ENCODE peak calls at places on chromosomes 13 and 19, in five cellular contexts. One of them, this sample, is unnamed.

GRCh38 chr19:38326591-38326990 is 6.9 kb downstream of the KCNK6 start:
- DNase-seq in NCI-H774: no peak
- DNase-seq in A172: no peak
- DNase-seq in NCI-H187: no peak
- DNase-seq in stimulated activated CD4-positive, alpha-beta T cell treated with anti-CD3 and anti-CD28 coated beads, Interleukin-15, amount 100 ng/mL, for 1 hour: no peak
- DNase-seq in this sample: no peak

GRCh38 chr19:9032136-9032626 is 22.0 kb upstream of the MUC16 start:
- DNase-seq in NCI-H774: no peak
- DNase-seq in A172: no peak
- DNase-seq in NCI-H187: peak
- DNase-seq in stimulated activated CD4-positive, alpha-beta T cell treated with anti-CD3 and anti-CD28 coated beads, Interleukin-15, amount 100 ng/mL, for 1 hour: no peak
- DNase-seq in this sample: no peak

GRCh38 chr13:96473463-96474157 is 383.7 kb downstream of the HS6ST3 start:
- DNase-seq in NCI-H774: no peak
- DNase-seq in A172: no peak
- DNase-seq in NCI-H187: peak
- DNase-seq in stimulated activated CD4-positive, alpha-beta T cell treated with anti-CD3 and anti-CD28 coated beads, Interleukin-15, amount 100 ng/mL, for 1 hour: no peak
- DNase-seq in this sample: no peak

GRCh38 chr13:113210834-113211233 is 1.4 kb downstream of the CUL4A start:
- DNase-seq in NCI-H774: no peak
- DNase-seq in A172: no peak
- DNase-seq in NCI-H187: no peak
- DNase-seq in stimulated activated CD4-positive, alpha-beta T cell treated with anti-CD3 and anti-CD28 coated beads, Interleukin-15, amount 100 ng/mL, for 1 hour: no peak
- DNase-seq in this sample: no peak

GRCh38 chr13:45728759-45729158 is 26.6 kb downstream of the CBY2 start:
- DNase-seq in NCI-H774: no peak
- DNase-seq in A172: peak
- DNase-seq in NCI-H187: no peak
- DNase-seq in stimulated activated CD4-positive, alpha-beta T cell treated with anti-CD3 and anti-CD28 coated beads, Interleukin-15, amount 100 ng/mL, for 1 hour: no peak
- DNase-seq in this sample: no peak

GRCh38 chr13:27425918-27426630 is 1.7 kb downstream of the GTF3A start:
- DNase-seq in NCI-H774: no peak
- DNase-seq in A172: peak
- DNase-seq in NCI-H187: no peak
- DNase-seq in stimulated activated CD4-positive, alpha-beta T cell treated with anti-CD3 and anti-CD28 coated beads, Interleukin-15, amount 100 ng/mL, for 1 hour: peak
- DNase-seq in this sample: peak

GRCh38 chr13:79282508-79282907 is 123.5 kb downstream of the RBM26 start:
- DNase-seq in NCI-H774: no peak
- DNase-seq in A172: no peak
- DNase-seq in NCI-H187: no peak
- DNase-seq in stimulated activated CD4-positive, alpha-beta T cell treated with anti-CD3 and anti-CD28 coated beads, Interleukin-15, amount 100 ng/mL, for 1 hour: no peak
- DNase-seq in this sample: no peak

GRCh38 chr13:113315992-113316391 is 19.0 kb downstream of the LAMP1 start:
- DNase-seq in NCI-H774: no peak
- DNase-seq in A172: no peak
- DNase-seq in NCI-H187: no peak
- DNase-seq in stimulated activated CD4-positive, alpha-beta T cell treated with anti-CD3 and anti-CD28 coated beads, Interleukin-15, amount 100 ng/mL, for 1 hour: no peak
- DNase-seq in this sample: no peak

GRCh38 chr19:18417250-18418033 is 1.8 kb upstream of the SSBP4 start:
- DNase-seq in NCI-H774: peak
- DNase-seq in A172: peak
- DNase-seq in NCI-H187: no peak
- DNase-seq in stimulated activated CD4-positive, alpha-beta T cell treated with anti-CD3 and anti-CD28 coated beads, Interleukin-15, amount 100 ng/mL, for 1 hour: no peak
- DNase-seq in this sample: peak

GRCh38 chr19:31139871-31140505 is 209.2 kb downstream of the TSHZ3 start:
- DNase-seq in NCI-H774: no peak
- DNase-seq in A172: peak
- DNase-seq in NCI-H187: no peak
- DNase-seq in stimulated activated CD4-positive, alpha-beta T cell treated with anti-CD3 and anti-CD28 coated beads, Interleukin-15, amount 100 ng/mL, for 1 hour: no peak
- DNase-seq in this sample: no peak

GRCh38 chr13:73412933-73413332 is 354.1 kb downstream of the KLF5 start:
- DNase-seq in NCI-H774: no peak
- DNase-seq in A172: no peak
- DNase-seq in NCI-H187: no peak
- DNase-seq in stimulated activated CD4-positive, alpha-beta T cell treated with anti-CD3 and anti-CD28 coated beads, Interleukin-15, amount 100 ng/mL, for 1 hour: no peak
- DNase-seq in this sample: no peak

GRCh38 chr19:58380037-58380735 is 644 bp downstream of the ZNF837 start:
- DNase-seq in NCI-H774: no peak
- DNase-seq in A172: no peak
- DNase-seq in NCI-H187: no peak
- DNase-seq in stimulated activated CD4-positive, alpha-beta T cell treated with anti-CD3 and anti-CD28 coated beads, Interleukin-15, amount 100 ng/mL, for 1 hour: no peak
- DNase-seq in this sample: no peak